ENCODE peak calls at places on chromosomes 12 and 14, in seven cellular contexts. S is activated T-cell treated with anti-CD3 and anti-CD28 coated beads, Interleukin-2, amount 50 U/mL, for 4 hours; T is lower leg skin; Q is choroid plexus epithelial cell; W is CD4-positive, alpha-beta T cell; D is substantia nigra; H is HCEC 1CT. G is an unnamed sample.

GRCh38 chr12:13090054-13090453 is 13.4 kb downstream of the GSG1 start:
- DNase-seq in S (no peak), T (no peak), Q (no peak), W (no peak), D (no peak), H (no peak), G (no peak)

GRCh38 chr12:129900306-129900705 is 3.5 kb downstream of the TMEM132D start:
- DNase-seq in S (no peak), T (no peak), Q (no peak), W (no peak), D (no peak), H (no peak), G (no peak)

GRCh38 chr12:109595321-109595902 is 21.8 kb downstream of the MVK start:
- DNase-seq in S (no peak), T (no peak), Q (no peak), W (no peak), D (no peak), H (no peak), G (no peak)

GRCh38 chr12:114952573-114953196 is 268.7 kb upstream of the TBX3 start:
- DNase-seq in S (no peak), T (no peak), Q (peak), W (no peak), D (no peak), H (no peak), G (no peak)

GRCh38 chr12:66602483-66603143 is 76.3 kb downstream of the GRIP1 start:
- DNase-seq in S (no peak), T (no peak), Q (no peak), W (no peak), D (no peak), H (no peak), G (no peak)

GRCh38 chr12:131204416-131205311 is 251.0 kb downstream of the ADGRD1 start:
- DNase-seq in S (no peak), T (peak), Q (no peak), W (no peak), D (no peak), H (no peak), G (no peak)

GRCh38 chr12:124915249-124916236 is 1.1 kb upstream of the UBC start:
- DNase-seq in S (no peak), T (no peak), Q (peak), W (peak), D (no peak), H (peak), G (no peak)

GRCh38 chr12:122063691-122064033 is 14.9 kb upstream of the MLXIP start:
- DNase-seq in S (no peak), T (no peak), Q (no peak), W (no peak), D (no peak), H (peak), G (no peak)

GRCh38 chr12:531951-532585 is 72.3 kb downstream of the B4GALNT3 start:
- DNase-seq in S (no peak), T (no peak), Q (no peak), W (no peak), D (no peak), H (peak), G (no peak)

GRCh38 chr12:101552277-101552676 is 42.5 kb upstream of the MYBPC1 start:
- DNase-seq in S (no peak), T (no peak), Q (peak), W (no peak), D (no peak), H (peak), G (no peak)

GRCh38 chr12:75766263-75767160 is 255.1 kb upstream of the KRR1 start:
- DNase-seq in S (no peak), T (no peak), Q (peak), W (no peak), D (no peak), H (peak), G (no peak)

GRCh38 chr12:52975204-52975603 is 26.3 kb downstream of the KRT18 start:
- DNase-seq in S (no peak), T (no peak), Q (peak), W (no peak), D (no peak), H (no peak), G (no peak)

GRCh38 chr14:59905193-59905592 is 14.8 kb upstream of the LRRC9 start:
- DNase-seq in S (no peak), T (no peak), Q (peak), W (no peak), D (no peak), H (peak), G (no peak)

GRCh38 chr14:91127411-91127810 is 13.5 kb downstream of the DGLUCY start:
- DNase-seq in S (no peak), T (peak), Q (no peak), W (no peak), D (no peak), H (no peak), G (no peak)

GRCh38 chr12:52636189-52636588 is 15.8 kb downstream of the KRT2 start:
- DNase-seq in S (no peak), T (peak), Q (no peak), W (no peak), D (no peak), H (no peak), G (no peak)

GRCh38 chr12:42483534-42483857 is 106.0 kb downstream of the PRICKLE1 start:
- DNase-seq in S (peak), T (peak), Q (no peak), W (no peak), D (peak), H (no peak), G (no peak)

GRCh38 chr14:64674829-64675228 is 29.4 kb upstream of the PLEKHG3 start:
- DNase-seq in S (no peak), T (no peak), Q (no peak), W (no peak), D (no peak), H (no peak), G (no peak)

GRCh38 chr14:53470351-53471043 is 317.4 kb upstream of the DDHD1 start:
- DNase-seq in S (no peak), T (no peak), Q (peak), W (no peak), D (no peak), H (no peak), G (no peak)

GRCh38 chr12:32679910-32680217 is 763 bp downstream of the DNM1L start:
- DNase-seq in S (no peak), T (no peak), Q (no peak), W (no peak), D (no peak), H (no peak), G (no peak)

GRCh38 chr12:65707051-65707450 is 117.2 kb upstream of the HMGA2 start:
- DNase-seq in S (no peak), T (no peak), Q (no peak), W (no peak), D (no peak), H (no peak), G (no peak)

GRCh38 chr12:65868133-65868705 is 43.9 kb downstream of the HMGA2 start:
- DNase-seq in S (no peak), T (no peak), Q (peak), W (no peak), D (no peak), H (peak), G (no peak)

GRCh38 chr12:78194448-78194847 is 363.8 kb downstream of the NAV3 start:
- DNase-seq in S (no peak), T (no peak), Q (peak), W (no peak), D (no peak), H (peak), G (no peak)

GRCh38 chr12:5796171-5797091 is 148.6 kb downstream of the ANO2 start:
- DNase-seq in S (no peak), T (no peak), Q (no peak), W (no peak), D (no peak), H (no peak), G (no peak)

GRCh38 chr12:6903712-6904111 is 910 bp upstream of the LRRC23 start:
- DNase-seq in S (no peak), T (no peak), Q (no peak), W (no peak), D (no peak), H (no peak), G (no peak)

GRCh38 chr12:60072911-60073310 is 477.1 kb downstream of the SLC16A7 start:
- DNase-seq in S (no peak), T (no peak), Q (peak), W (no peak), D (no peak), H (peak), G (no peak)

GRCh38 chr12:115354007-115354452 is 670.1 kb upstream of the TBX3 start:
- DNase-seq in S (no peak), T (peak), Q (peak), W (no peak), D (no peak), H (peak), G (no peak)

GRCh38 chr14:102584871-102585869 is 7.3 kb upstream of the RCOR1 start:
- DNase-seq in S (no peak), T (no peak), Q (no peak), W (no peak), D (no peak), H (no peak), G (no peak)

GRCh38 chr12:47725893-47726292 is 603 bp upstream of the ENDOU start:
- DNase-seq in S (no peak), T (peak), Q (peak), W (no peak), D (no peak), H (peak), G (no peak)

GRCh38 chr12:124369901-124370378 is 75.0 kb downstream of the RFLNA start:
- DNase-seq in S (no peak), T (no peak), Q (no peak), W (no peak), D (no peak), H (no peak), G (no peak)

GRCh38 chr12:30795660-30796507 is 41.1 kb upstream of the CAPRIN2 start:
- DNase-seq in S (no peak), T (peak), Q (peak), W (peak), D (no peak), H (peak), G (no peak)

GRCh38 chr12:129911437-129912049 is 7.7 kb upstream of the TMEM132D start:
- DNase-seq in S (no peak), T (no peak), Q (peak), W (no peak), D (peak), H (no peak), G (no peak)

G was measured in T-helper 9 cell.